ENCODE peak calls at places on chromosomes 16 and 17, in four cellular contexts. Z is mucosa of descending colon; E is AG04450; L is activated CD8-positive, alpha-beta T cell treated with anti-CD3 and anti-CD28 coated beads for 36 hours. R is an unnamed sample.

GRCh38 chr17:76388966-76389888 is 4.8 kb downstream of the SPHK1 start:
- DNase-seq in Z (no peak), E (no peak), L (no peak), R (no peak)

GRCh38 chr16:21684199-21684598 is 20.4 kb downstream of the OTOA start:
- DNase-seq in Z (peak; percentile 10), E (no peak), L (peak; percentile 56), R (peak; percentile 28)

GRCh38 chr17:28599311-28600184 is 723 bp upstream of the SPAG5 start:
- DNase-seq in Z (peak; percentile 77), E (peak; percentile 58), L (peak; percentile 90), R (peak; percentile 73)

GRCh38 chr17:47280072-47280811 is 26.6 kb downstream of the ITGB3 start:
- DNase-seq in Z (no peak), E (no peak), L (no peak), R (no peak)

GRCh38 chr16:20363191-20363590 is 10.7 kb upstream of the UMOD start:
- DNase-seq in Z (no peak), E (no peak), L (no peak), R (no peak)

GRCh38 chr16:84368327-84368996 is at the start of gene ATP2C2:
- DNase-seq in Z (peak; percentile 88), E (no peak), L (no peak), R (no peak)

GRCh38 chr17:42087736-42088705 is 10.3 kb downstream of the ZNF385C start:
- DNase-seq in Z (no peak), E (no peak), L (no peak), R (no peak)

GRCh38 chr17:42895185-42895555 is 5.4 kb upstream of the G6PC1 start:
- DNase-seq in Z (peak; percentile 53), E (peak; percentile 68), L (no peak), R (no peak)

GRCh38 chr17:44864831-44865230 is 17.1 kb downstream of the HIGD1B start:
- DNase-seq in Z (no peak), E (no peak), L (no peak), R (no peak)

GRCh38 chr17:81888988-81889595 is 2.3 kb downstream of the ALYREF start:
- DNase-seq in Z (no peak), E (no peak), L (no peak), R (no peak)

GRCh38 chr17:79043191-79043930 is 19.4 kb downstream of the C1QTNF1 start:
- DNase-seq in Z (no peak), E (no peak), L (no peak), R (no peak)

GRCh38 chr17:39062846-39063680 is 88.4 kb downstream of the PLXDC1 start:
- DNase-seq in Z (no peak), E (no peak), L (no peak), R (no peak)

DNA sequence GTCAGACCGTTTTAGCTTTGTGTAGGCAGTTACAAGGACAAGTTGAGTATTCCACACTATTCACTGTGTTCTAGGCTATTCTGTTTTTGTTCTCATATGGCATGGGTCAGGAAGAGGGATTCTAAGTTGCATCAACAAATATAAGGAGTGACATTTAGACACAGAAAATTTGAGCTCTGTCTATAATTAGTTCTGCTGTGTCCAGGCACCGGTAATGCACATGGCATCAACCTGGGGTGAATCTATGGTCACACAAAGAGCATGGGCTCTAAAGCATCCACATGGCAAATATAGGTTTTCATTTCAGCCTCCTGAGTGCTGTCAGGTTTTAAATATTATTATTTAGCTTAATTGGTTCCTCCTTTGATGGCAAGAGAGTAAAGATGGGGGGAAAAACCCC is 130.4 kb upstream of the PMFBP1 start:
- DNase-seq in Z (no peak), E (no peak), L (no peak), R (no peak)
- TF ChIP-seq CTCF in Z (no peak), E (no peak), L (no peak), R (no peak)

GRCh38 chr16:88754109-88754911 is 30.7 kb downstream of the PIEZO1 start:
- DNase-seq in Z (no peak), E (no peak), L (no peak), R (no peak)

GRCh38 chr16:88753600-88753999 is 31.4 kb downstream of the PIEZO1 start:
- DNase-seq in Z (no peak), E (no peak), L (no peak), R (no peak)

GRCh38 chr16:88755745-88756443 is 29.1 kb downstream of the PIEZO1 start:
- DNase-seq in Z (no peak), E (no peak), L (no peak), R (no peak)

GRCh38 chr16:88753191-88753590 is 31.8 kb downstream of the PIEZO1 start:
- DNase-seq in Z (no peak), E (no peak), L (no peak), R (no peak)

DNA sequence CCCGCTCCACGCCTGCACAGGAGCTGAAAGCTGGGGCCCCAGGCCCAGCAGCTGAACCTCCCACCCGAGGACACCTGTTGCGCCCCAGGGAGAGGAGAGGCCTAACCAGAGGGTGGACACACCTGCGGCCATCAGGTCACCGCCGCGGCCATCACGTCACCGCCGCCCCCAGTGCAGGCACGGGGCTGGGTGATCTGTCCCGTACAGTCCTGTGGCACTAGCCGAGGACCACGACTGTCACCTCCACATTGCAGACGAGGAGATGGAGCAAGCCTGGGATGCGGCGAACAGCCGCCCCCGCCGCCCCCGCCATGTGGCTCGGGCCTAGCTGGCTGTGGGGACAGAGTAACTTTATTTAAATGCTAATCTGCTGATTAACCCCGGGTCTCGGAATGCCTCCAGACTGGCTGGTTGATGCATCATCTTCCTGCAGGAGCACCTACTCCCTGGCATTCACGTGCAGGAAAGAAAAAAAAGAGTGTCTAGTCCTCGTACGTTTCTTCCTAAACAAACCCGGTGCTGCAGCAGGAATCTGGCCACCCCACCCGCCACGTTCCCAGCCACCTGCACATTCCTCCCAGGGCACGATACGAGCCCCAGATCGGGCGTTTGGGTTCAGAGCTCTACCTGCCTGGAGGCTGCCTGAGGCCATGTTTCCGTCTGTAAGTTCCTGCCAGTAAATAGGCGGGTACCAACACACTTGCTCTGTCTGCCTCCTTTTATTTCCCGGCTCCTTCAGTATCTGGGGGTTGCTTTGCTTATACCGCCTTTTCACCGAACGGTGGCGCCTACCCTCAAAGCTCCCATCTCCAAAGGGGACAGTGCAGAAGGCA is 29.9 kb downstream of the PIEZO1 start:
- DNase-seq in Z (no peak), E (peak; percentile 60), L (peak; percentile 35), R (no peak)
- TF ChIP-seq CTCF in Z (no peak), E (peak; percentile 18), L (peak; percentile 17), R (peak; percentile 32)

DNA sequence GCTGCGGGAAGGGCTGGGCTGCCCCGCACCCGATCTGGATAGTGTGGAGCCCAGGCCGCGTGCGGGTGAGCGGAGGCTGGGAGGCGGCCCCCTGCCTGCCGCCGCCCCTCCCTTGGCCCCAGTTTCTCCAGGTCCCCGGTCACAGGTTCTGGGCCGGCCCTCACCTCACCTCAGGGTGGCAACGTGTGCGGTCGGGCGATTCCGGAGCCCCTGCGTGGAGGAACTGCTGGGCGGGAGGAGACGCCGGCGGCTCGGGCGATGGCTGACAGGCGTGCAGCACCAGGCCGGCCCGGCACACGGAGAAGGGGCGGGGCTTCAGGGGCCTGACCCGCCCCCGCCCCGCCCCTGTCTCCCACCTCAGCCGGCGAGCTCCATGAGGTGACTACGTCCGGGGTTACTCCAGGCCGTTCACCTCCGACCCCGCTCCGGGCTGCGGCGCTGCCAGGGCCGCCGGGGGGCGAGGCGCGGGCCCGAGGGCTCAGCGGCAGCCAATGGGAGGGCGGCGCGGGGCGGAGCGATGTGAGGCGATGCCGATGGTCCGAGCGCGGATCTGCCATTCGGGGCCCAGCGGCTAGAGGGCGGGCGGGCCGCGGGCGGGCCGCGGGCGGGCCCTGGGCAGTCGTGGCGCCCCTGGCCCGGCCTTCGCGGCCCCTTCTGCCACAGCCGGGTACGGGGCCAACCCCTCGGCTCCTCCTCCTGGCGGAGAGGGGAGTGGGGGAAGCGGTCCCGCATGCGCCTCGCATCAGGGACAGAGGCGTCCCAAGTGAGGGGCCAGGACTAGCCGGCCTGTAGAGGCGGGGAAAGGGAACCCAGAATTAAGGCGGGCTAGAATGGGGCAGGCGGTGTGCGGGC is 16.7 kb upstream of the C17orf78 start:
- DNase-seq in Z (peak; percentile 94), E (peak; percentile 64), L (peak; percentile 97), R (peak; percentile 99)
- TF ChIP-seq CTCF in Z (peak; percentile 42), E (peak; percentile 22), L (peak; percentile 41), R (no peak)

DNA sequence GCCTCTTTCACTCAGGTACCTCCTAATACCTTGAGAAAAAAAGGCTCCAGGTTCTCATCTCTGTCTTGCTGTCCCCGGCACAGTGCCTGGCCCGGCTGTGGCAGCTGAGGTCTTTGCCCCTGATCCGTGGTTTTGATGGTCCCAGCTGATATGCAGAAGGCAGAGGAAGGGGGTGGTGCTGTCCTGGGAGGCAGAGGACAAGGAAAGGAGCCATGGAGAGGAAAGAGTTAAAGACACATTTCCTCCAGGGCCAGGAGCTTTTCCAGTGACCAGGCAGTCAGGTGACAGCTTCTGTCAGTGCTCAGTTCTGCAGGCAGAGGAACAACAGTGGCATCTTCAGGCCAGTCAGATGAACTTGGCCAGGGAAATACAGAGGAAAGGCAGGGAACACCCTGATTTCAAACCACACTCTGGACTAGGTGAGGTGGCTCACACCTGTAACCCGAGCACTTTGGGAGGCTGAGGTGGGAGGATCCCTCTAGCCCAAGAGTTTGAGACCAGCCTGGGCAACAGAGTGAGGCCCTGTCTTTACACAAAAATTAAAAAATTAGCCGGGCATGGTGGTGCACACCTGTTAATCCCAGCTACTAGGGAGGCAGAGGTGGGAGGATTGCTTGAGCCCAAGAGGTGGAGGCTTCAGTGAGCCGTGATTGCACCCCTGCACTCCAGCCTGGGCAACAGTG is 3.3 kb upstream of the COG1 start:
- DNase-seq in Z (peak; percentile 55), E (peak; percentile 37), L (no peak), R (peak; percentile 43)
- TF ChIP-seq CTCF in Z (no peak), E (peak; percentile 74), L (no peak), R (peak; percentile 42)

DNA sequence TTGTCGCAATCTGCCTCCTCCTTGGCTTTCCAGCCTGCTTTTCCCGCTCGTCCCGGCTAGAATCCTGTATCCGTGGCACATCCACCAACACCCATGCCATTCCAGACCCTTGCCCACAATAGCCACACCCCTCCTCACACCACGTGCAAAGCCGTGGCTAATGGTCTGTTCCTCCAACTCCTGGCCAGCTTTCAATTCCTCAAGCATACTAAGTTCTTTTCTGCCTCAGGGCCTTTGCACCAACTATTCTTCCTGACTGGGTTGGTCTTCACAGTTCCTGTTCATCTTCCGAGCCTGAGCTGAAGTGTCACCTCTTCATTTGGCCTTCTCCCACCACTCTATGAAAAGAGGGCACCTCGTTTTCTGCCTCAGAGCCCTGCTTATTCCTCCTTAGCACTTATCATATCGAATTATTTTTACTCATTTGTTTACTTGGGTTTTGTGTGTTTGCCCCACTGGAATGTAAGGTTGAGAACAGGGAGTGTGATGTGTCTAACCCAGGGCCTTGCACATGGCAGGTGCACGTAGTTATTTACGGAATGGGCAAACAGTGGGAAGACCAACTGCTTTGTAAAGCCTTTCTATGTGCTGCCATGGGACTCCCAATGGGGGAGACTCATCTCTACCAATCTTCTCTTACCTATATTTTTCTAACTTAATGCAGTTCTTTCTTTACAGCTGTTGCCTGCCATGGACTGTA is 69.0 kb downstream of the CDK5R1 start:
- DNase-seq in Z (no peak), E (no peak), L (no peak), R (no peak)
- TF ChIP-seq CTCF in Z (no peak), E (no peak), L (no peak), R (no peak)

R was measured in GM10248.